ENCODE peak calls at places on chromosomes 2 and 18, in five cellular contexts. E is stimulated activated CD4-positive, alpha-beta T cell treated with anti-CD3 and anti-CD28 coated beads, Interleukin-2, amount 100 ng/mL, for 48 hours; T is epithelial cell of esophagus; S is LoVo; A is AG04450. G is an unnamed sample.

GRCh38 chr2:37326866-37327634 is 2.4 kb upstream of the PRKD3 start:
- DNase-seq in S (no peak), E (no peak), T (no peak), A (no peak), G (no peak)

GRCh38 chr2:36197192-36197591 is 158.4 kb upstream of the CRIM1 start:
- DNase-seq in A (no peak), E (no peak), T (no peak), S (no peak), G (no peak)

GRCh38 chr2:234861841-234862735 is 89.7 kb upstream of the SH3BP4 start:
- DNase-seq in T (peak), A (no peak), S (no peak), E (no peak), G (no peak)

GRCh38 chr2:68753318-68753717 is 18.7 kb downstream of the ARHGAP25 start:
- DNase-seq in A (no peak), T (no peak), S (no peak), E (no peak), G (no peak)

GRCh38 chr18:33841221-33841967 is 263.4 kb downstream of the ASXL3 start:
- DNase-seq in E (no peak), S (no peak), T (no peak), A (no peak), G (peak)

GRCh38 chr2:68251187-68251854 is 1.0 kb downstream of the PPP3R1 start:
- DNase-seq in T (peak), A (no peak), S (peak), E (peak), G (peak)

GRCh38 chr2:117917223-117917917 is 96.5 kb downstream of the CCDC93 start:
- DNase-seq in S (no peak), A (no peak), T (peak), E (no peak), G (no peak)

GRCh38 chr2:64623232-64623879 is 30.4 kb downstream of the SERTAD2 start:
- DNase-seq in A (no peak), T (no peak), E (no peak), S (no peak), G (no peak)

GRCh38 chr2:63789318-63790051 is 52.2 kb upstream of the UGP2 start:
- DNase-seq in E (no peak), A (no peak), T (no peak), S (no peak), G (no peak)

GRCh38 chr2:113925884-113926283 is 36.0 kb downstream of the ACTR3 start:
- DNase-seq in A (no peak), E (no peak), T (no peak), S (no peak), G (no peak)

GRCh38 chr2:229270551-229271410 is at the start of gene PID1:
- DNase-seq in E (no peak), T (peak), A (no peak), S (peak), G (peak)

GRCh38 chr2:47230418-47230817 is 75.3 kb upstream of the STPG4 start:
- DNase-seq in S (no peak), E (no peak), T (no peak), A (no peak), G (no peak)

GRCh38 chr2:206585335-206585734 is 57.0 kb upstream of the FAM237A start:
- DNase-seq in T (peak), S (no peak), A (no peak), E (no peak), G (no peak)

GRCh38 chr2:120587326-120587996 is 148.2 kb upstream of the GLI2 start:
- DNase-seq in S (no peak), E (no peak), A (no peak), T (no peak), G (peak)

GRCh38 chr2:70685771-70686171 is 82.2 kb downstream of the ADD2 start:
- DNase-seq in S (no peak), T (no peak), E (no peak), A (no peak), G (no peak)

GRCh38 chr2:179543361-179543901 is 278.8 kb upstream of the SESTD1 start:
- DNase-seq in S (no peak), A (no peak), T (no peak), E (no peak), G (peak)

GRCh38 chr2:86010083-86010482 is 95.6 kb downstream of the POLR1A start:
- DNase-seq in A (no peak), T (peak), E (no peak), S (no peak), G (no peak)

GRCh38 chr2:212863185-212863588 is 288.2 kb downstream of the IKZF2 start:
- DNase-seq in E (peak), A (no peak), T (peak), S (peak), G (peak)

GRCh38 chr2:230933521-230934180 is 8.6 kb upstream of the GPR55 start:
- DNase-seq in S (no peak), T (no peak), E (no peak), A (no peak), G (no peak)

GRCh38 chr2:196259507-196260481 is 88.4 kb upstream of the STK17B start:
- DNase-seq in E (no peak), S (peak), T (peak), A (no peak), G (peak)